ENCODE peak calls at places on chromosome 16, in nine cellular contexts. C, D, E, Z, I, P, B, W and T are unnamed samples.

GRCh38 chr16:80231888-80232287 is 308.9 kb upstream of the DYNLRB2 start:
- DNase-seq in I (peak), P (peak), E (no peak), D (peak), C (peak), B (no peak), Z (no peak), W (peak), T (no peak)

GRCh38 chr16:14473488-14473887 is 156.6 kb downstream of the PARN start:
- DNase-seq in P (no peak), B (no peak), Z (no peak), D (no peak), C (no peak), E (no peak), W (no peak), I (no peak), T (no peak)

GRCh38 chr16:12661656-12662172 is 142.0 kb downstream of the CPPED1 start:
- DNase-seq in B (peak), Z (no peak), C (no peak), W (no peak), I (no peak), E (peak), P (no peak), D (peak), T (no peak)

GRCh38 chr16:57802635-57803412 is 533 bp upstream of the KIFC3 start:
- DNase-seq in E (no peak), I (no peak), D (no peak), P (no peak), W (no peak), Z (no peak), B (peak), C (peak), T (no peak)

GRCh38 chr16:88846088-88846487 is 10.7 kb downstream of the GALNS start:
- DNase-seq in W (no peak), I (no peak), D (no peak), P (no peak), E (no peak), C (peak), B (no peak), Z (no peak), T (no peak)

GRCh38 chr16:29876578-29877249 is 13.7 kb upstream of the CDIPT start:
- DNase-seq in E (no peak), W (no peak), B (peak), C (no peak), Z (no peak), P (no peak), I (no peak), D (no peak), T (no peak)

GRCh38 chr16:85068746-85069145 is 41.2 kb downstream of the KIAA0513 start:
- DNase-seq in B (no peak), I (no peak), D (no peak), Z (no peak), W (no peak), E (no peak), P (no peak), C (no peak), T (no peak)

GRCh38 chr16:27245276-27246231 is 23.0 kb downstream of the NSMCE1 start:
- DNase-seq in C (peak), W (peak), Z (no peak), B (no peak), I (no peak), D (peak), E (no peak), P (no peak), T (peak)

GRCh38 chr16:50814541-50814940 is 72.7 kb downstream of the CYLD start:
- DNase-seq in I (no peak), B (no peak), C (no peak), W (no peak), E (no peak), Z (no peak), P (no peak), D (no peak), T (no peak)